ENCODE peak calls at places on chromosomes 3 and 15, in eight cellular contexts. S is caudate nucleus, A is fibroblast of lung, H is heart right ventricle, V is psoas muscle, L is substantia nigra, U is Peyer's patch, W is Panc1. Q is an unnamed sample.

GRCh38 chr3:27721717-27722564 is at the start of gene EOMES:
- DNase-seq in U (peak; percentile 60), A (peak; percentile 46), W (no peak), S (no peak), H (no peak), V (peak; percentile 23), L (no peak), Q (peak; percentile 22)

GRCh38 chr3:187130346-187131066 is 8.8 kb downstream of the RPL39L start:
- DNase-seq in S (no peak), W (no peak), L (no peak), V (no peak), H (no peak), U (no peak), A (peak; percentile 68), Q (peak; percentile 53)

GRCh38 chr3:193874997-193875593 is 260.9 kb upstream of the HES1 start:
- DNase-seq in S (no peak), H (no peak), U (no peak), L (no peak), A (no peak), W (no peak), V (no peak), Q (no peak)

GRCh38 chr3:57163751-57164150 is 1.4 kb downstream of the IL17RD start:
- DNase-seq in U (no peak), H (no peak), L (no peak), W (no peak), S (no peak), V (no peak), A (no peak), Q (no peak)

GRCh38 chr15:100060276-100060926 is 281.4 kb downstream of the ADAMTS17 start:
- DNase-seq in H (no peak), L (no peak), A (no peak), W (no peak), V (no peak), S (no peak), U (no peak), Q (no peak)

GRCh38 chr3:34955684-34956083 is 683.6 kb upstream of the ARPP21 start:
- DNase-seq in V (no peak), L (no peak), H (no peak), S (no peak), U (no peak), A (no peak), W (no peak), Q (no peak)

GRCh38 chr15:89670985-89671560 is 8.1 kb downstream of the PLIN1 start:
- DNase-seq in H (no peak), U (peak; percentile 57), W (no peak), V (no peak), L (no peak), S (no peak), A (no peak), Q (no peak)

GRCh38 chr3:46713048-46713897 is 4.4 kb downstream of the PRSS50 start:
- DNase-seq in H (peak; percentile 4), L (no peak), V (no peak), W (no peak), S (no peak), U (peak; percentile 28), A (no peak), Q (no peak)

GRCh38 chr15:59255647-59256380 is 49.2 kb downstream of the LDHAL6B start:
- DNase-seq in A (no peak), H (no peak), V (no peak), U (no peak), L (no peak), S (no peak), W (no peak), Q (peak; percentile 27)

GRCh38 chr15:101532865-101533264 is 43.4 kb upstream of the PCSK6 start:
- DNase-seq in H (no peak), W (no peak), A (no peak), S (no peak), V (no peak), U (no peak), L (no peak), Q (no peak)

GRCh38 chr15:85772668-85773067 is 22.1 kb downstream of the KLHL25 start:
- DNase-seq in U (no peak), L (no peak), V (peak; percentile 57), S (no peak), H (peak; percentile 61), W (no peak), A (no peak), Q (no peak)

GRCh38 chr3:4583441-4583840 is 90.3 kb downstream of the ITPR1 start:
- DNase-seq in S (no peak), H (no peak), U (no peak), L (no peak), A (peak; percentile 86), V (no peak), W (no peak), Q (no peak)

GRCh38 chr3:146125946-146126345 is 35.0 kb downstream of the PLOD2 start:
- DNase-seq in U (no peak), W (peak; percentile 47), A (peak; percentile 98), V (no peak), H (no peak), S (no peak), L (no peak), Q (peak; percentile 33)

GRCh38 chr3:192802957-192803899 is 75.9 kb upstream of the FGF12 start:
- DNase-seq in H (no peak), U (no peak), S (no peak), L (no peak), V (no peak), W (no peak), A (peak; percentile 78), Q (no peak)

GRCh38 chr3:127212231-127212630 is 19.3 kb downstream of the PRR23E start:
- DNase-seq in W (no peak), U (no peak), V (no peak), H (no peak), A (no peak), S (no peak), L (no peak), Q (no peak)

GRCh38 chr3:12483364-12483763 is 916 bp upstream of the TSEN2 start:
- DNase-seq in H (no peak), L (no peak), U (no peak), V (no peak), A (peak; percentile 42), S (no peak), W (no peak), Q (no peak)

GRCh38 chr15:79858469-79858868 is 38.3 kb downstream of the MTHFS start:
- DNase-seq in L (no peak), H (no peak), V (no peak), S (no peak), U (no peak), A (no peak), W (no peak), Q (no peak)

GRCh38 chr3:189710620-189711388 is 79.6 kb downstream of the TP63 start:
- DNase-seq in V (peak; percentile 27), H (no peak), W (peak; percentile 81), S (no peak), L (no peak), U (no peak), A (peak; percentile 91), Q (peak; percentile 89)

GRCh38 chr3:23874359-23875120 is 42.2 kb downstream of the NKIRAS1 start:
- DNase-seq in L (no peak), H (no peak), A (peak; percentile 57), U (no peak), W (no peak), S (no peak), V (no peak), Q (no peak)

GRCh38 chr3:150074277-150074676 is 103.6 kb upstream of the PFN2 start:
- DNase-seq in H (no peak), L (no peak), W (no peak), V (no peak), S (no peak), A (no peak), U (no peak), Q (no peak)

GRCh38 chr3:112170046-112170445 is 37.0 kb upstream of the GCSAM start:
- DNase-seq in L (no peak), U (no peak), H (no peak), V (no peak), A (no peak), S (no peak), W (no peak), Q (no peak)

GRCh38 chr3:70811880-70812279 is 499.4 kb upstream of the MDFIC2 start:
- DNase-seq in S (no peak), U (no peak), V (peak; percentile 35), L (no peak), H (no peak), A (peak; percentile 91), W (no peak), Q (peak; percentile 63)

GRCh38 chr3:73586628-73587027 is 38.1 kb downstream of the PDZRN3 start:
- DNase-seq in L (no peak), U (no peak), H (no peak), A (no peak), V (no peak), S (no peak), W (no peak), Q (no peak)
- H3K27ac ChIP-seq in L (no peak overlapping the region), U (no peak overlapping the region), H (peak overlapping the region; percentile 36), A (no peak overlapping the region), V (peak overlapping the region; percentile 90), S (no peak overlapping the region), W (no peak overlapping the region), Q (no peak overlapping the region)

GRCh38 chr15:92889390-92890113 is 10.6 kb upstream of the CHD2 start:
- DNase-seq in V (no peak), S (no peak), U (no peak), L (no peak), H (no peak), A (no peak), W (no peak), Q (no peak)
- H3K27ac ChIP-seq in V (peak overlapping the region; percentile 98), S (no peak overlapping the region), U (no peak overlapping the region), L (no peak overlapping the region), H (no peak overlapping the region), A (no peak overlapping the region), W (peak overlapping the region; percentile 58), Q (no peak overlapping the region)

GRCh38 chr3:73031573-73032103 is 29.8 kb upstream of the EBLN2 start:
- DNase-seq in V (no peak), A (no peak), L (no peak), W (no peak), H (no peak), U (no peak), S (no peak), Q (no peak)

GRCh38 chr3:73037369-73037699 is 24.1 kb upstream of the EBLN2 start:
- DNase-seq in W (no peak), V (no peak), A (peak; percentile 20), L (no peak), U (no peak), H (no peak), S (no peak), Q (no peak)

GRCh38 chr3:73041537-73041936 is 19.9 kb upstream of the EBLN2 start:
- DNase-seq in H (no peak), U (no peak), A (no peak), L (no peak), W (no peak), S (no peak), V (no peak), Q (no peak)

GRCh38 chr3:73036694-73037368 is 24.6 kb upstream of the EBLN2 start:
- DNase-seq in U (no peak), L (no peak), H (no peak), S (no peak), V (no peak), W (no peak), A (no peak), Q (no peak)
- H3K27ac ChIP-seq in U (no peak overlapping the region), L (no peak overlapping the region), H (no peak overlapping the region), S (no peak overlapping the region), V (no peak overlapping the region), W (no peak overlapping the region), A (peak overlapping the region; percentile 4), Q (peak overlapping the region; percentile 25)

DNA sequence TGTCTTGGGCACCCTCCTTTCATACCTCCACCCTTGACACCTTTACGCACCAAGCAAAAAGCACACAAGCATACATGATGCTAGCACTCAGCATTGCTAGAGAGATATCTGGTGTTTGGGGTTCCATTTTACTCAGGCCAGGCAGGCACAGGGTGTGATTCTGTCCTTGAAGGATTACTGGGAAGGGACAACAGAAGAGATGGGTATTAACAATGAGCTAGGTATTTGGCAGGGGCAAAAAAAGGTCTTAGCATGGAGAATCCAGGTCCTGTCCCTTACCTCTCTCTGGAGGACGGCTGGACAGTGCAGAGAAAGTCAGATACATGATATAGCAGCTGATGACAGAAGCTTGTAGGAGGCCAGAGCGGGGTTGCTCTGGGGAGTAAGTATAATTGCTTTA is 3.5 kb downstream of the SERINC4 start:
- DNase-seq in V (no peak), L (no peak), U (no peak), W (no peak), A (no peak), S (no peak), H (no peak), Q (no peak)
- H3K27ac ChIP-seq in V (peak overlapping the region; percentile 99), L (no peak overlapping the region), U (no peak overlapping the region), W (no peak overlapping the region), A (no peak overlapping the region), S (no peak overlapping the region), H (no peak overlapping the region), Q (no peak overlapping the region)

Q was measured in epithelial cell of prostate.